ENCODE peak calls at places on chromosome 1, in ten cellular contexts. One of them, this sample, is unnamed.

GRCh38 chr1:182446033-182446669 is 3.8 kb upstream of the RGSL1 start:
- DNase-seq in IMR-90: peak; percentile 40
- DNase-seq in keratinocyte: no peak
- DNase-seq in mammary epithelial cell: peak; percentile 31
- DNase-seq in PC-3: peak; percentile 57
- DNase-seq in H1: no peak
- DNase-seq in neural progenitor cell: peak; percentile 56
- DNase-seq in mesendoderm: peak; percentile 79
- DNase-seq in GM06990: peak; percentile 14
- DNase-seq in heart left ventricle: no peak
- DNase-seq in this sample: peak; percentile 22

GRCh38 chr1:85240174-85240601 is 19.3 kb downstream of the C1orf52 start:
- DNase-seq in PC-3: peak; percentile 51
- DNase-seq in mesendoderm: peak; percentile 87
- DNase-seq in mammary epithelial cell: no peak
- DNase-seq in keratinocyte: no peak
- DNase-seq in H1: no peak
- DNase-seq in GM06990: peak; percentile 8
- DNase-seq in neural progenitor cell: peak; percentile 41
- DNase-seq in IMR-90: peak; percentile 18
- DNase-seq in heart left ventricle: no peak
- DNase-seq in this sample: no peak

GRCh38 chr1:70385477-70385876 is 25.6 kb upstream of the CTH start:
- DNase-seq in IMR-90: no peak
- DNase-seq in PC-3: peak; percentile 34
- DNase-seq in neural progenitor cell: no peak
- DNase-seq in mesendoderm: no peak
- DNase-seq in mammary epithelial cell: no peak
- DNase-seq in keratinocyte: no peak
- DNase-seq in heart left ventricle: no peak
- DNase-seq in GM06990: peak; percentile 7
- DNase-seq in H1: no peak
- DNase-seq in this sample: no peak

GRCh38 chr1:159854101-159854692 is 8.3 kb downstream of the VSIG8 start:
- DNase-seq in mesendoderm: peak; percentile 60
- DNase-seq in heart left ventricle: peak; percentile 85
- DNase-seq in IMR-90: no peak
- DNase-seq in GM06990: no peak
- DNase-seq in mammary epithelial cell: no peak
- DNase-seq in keratinocyte: no peak
- DNase-seq in H1: no peak
- DNase-seq in PC-3: peak; percentile 60
- DNase-seq in neural progenitor cell: peak; percentile 73
- DNase-seq in this sample: no peak

GRCh38 chr1:214475746-214476145 is 75.7 kb downstream of the PTPN14 start:
- DNase-seq in IMR-90: no peak
- DNase-seq in mesendoderm: no peak
- DNase-seq in neural progenitor cell: no peak
- DNase-seq in heart left ventricle: no peak
- DNase-seq in H1: no peak
- DNase-seq in keratinocyte: no peak
- DNase-seq in PC-3: no peak
- DNase-seq in mammary epithelial cell: no peak
- DNase-seq in GM06990: no peak
- DNase-seq in this sample: no peak

GRCh38 chr1:8031176-8031785 is 5.2 kb upstream of the ERRFI1 start:
- DNase-seq in neural progenitor cell: peak; percentile 47
- DNase-seq in GM06990: no peak
- DNase-seq in mammary epithelial cell: no peak
- DNase-seq in PC-3: peak; percentile 76
- DNase-seq in H1: no peak
- DNase-seq in IMR-90: peak; percentile 73
- DNase-seq in mesendoderm: no peak
- DNase-seq in heart left ventricle: no peak
- DNase-seq in keratinocyte: no peak
- DNase-seq in this sample: no peak

GRCh38 chr1:39949891-39950290 is 5.1 kb upstream of the MFSD2A start:
- DNase-seq in heart left ventricle: no peak
- DNase-seq in H1: no peak
- DNase-seq in GM06990: no peak
- DNase-seq in keratinocyte: no peak
- DNase-seq in mesendoderm: peak; percentile 18
- DNase-seq in IMR-90: no peak
- DNase-seq in neural progenitor cell: no peak
- DNase-seq in mammary epithelial cell: peak; percentile 23
- DNase-seq in PC-3: peak; percentile 15
- DNase-seq in this sample: no peak

GRCh38 chr1:58460469-58460868 is 86.1 kb downstream of the OMA1 start:
- DNase-seq in GM06990: no peak
- DNase-seq in H1: no peak
- DNase-seq in mammary epithelial cell: peak; percentile 23
- DNase-seq in neural progenitor cell: peak; percentile 54
- DNase-seq in keratinocyte: no peak
- DNase-seq in heart left ventricle: no peak
- DNase-seq in IMR-90: peak; percentile 17
- DNase-seq in mesendoderm: no peak
- DNase-seq in PC-3: peak; percentile 16
- DNase-seq in this sample: no peak

GRCh38 chr1:193406901-193407300 is 220.5 kb upstream of the B3GALT2 start:
- DNase-seq in neural progenitor cell: peak; percentile 50
- DNase-seq in H1: no peak
- DNase-seq in heart left ventricle: no peak
- DNase-seq in PC-3: peak; percentile 56
- DNase-seq in mesendoderm: peak; percentile 51
- DNase-seq in IMR-90: peak; percentile 72
- DNase-seq in keratinocyte: no peak
- DNase-seq in mammary epithelial cell: peak; percentile 30
- DNase-seq in GM06990: peak; percentile 8
- DNase-seq in this sample: no peak

GRCh38 chr1:24420547-24420946 is 4.9 kb downstream of the NIPAL3 start:
- DNase-seq in neural progenitor cell: no peak
- DNase-seq in mammary epithelial cell: no peak
- DNase-seq in IMR-90: peak; percentile 29
- DNase-seq in PC-3: no peak
- DNase-seq in GM06990: no peak
- DNase-seq in heart left ventricle: no peak
- DNase-seq in keratinocyte: no peak
- DNase-seq in H1: no peak
- DNase-seq in mesendoderm: no peak
- DNase-seq in this sample: no peak

GRCh38 chr1:236896716-236897115 is 101.6 kb downstream of the MTR start:
- DNase-seq in mammary epithelial cell: no peak
- DNase-seq in PC-3: no peak
- DNase-seq in GM06990: no peak
- DNase-seq in heart left ventricle: no peak
- DNase-seq in IMR-90: no peak
- DNase-seq in keratinocyte: no peak
- DNase-seq in neural progenitor cell: no peak
- DNase-seq in H1: no peak
- DNase-seq in mesendoderm: no peak
- DNase-seq in this sample: no peak

GRCh38 chr1:59480188-59480888 is 183.4 kb downstream of the FGGY start:
- DNase-seq in GM06990: no peak
- DNase-seq in heart left ventricle: no peak
- DNase-seq in PC-3: no peak
- DNase-seq in neural progenitor cell: no peak
- DNase-seq in mammary epithelial cell: no peak
- DNase-seq in mesendoderm: no peak
- DNase-seq in H1: no peak
- DNase-seq in IMR-90: no peak
- DNase-seq in keratinocyte: no peak
- DNase-seq in this sample: no peak

GRCh38 chr1:164610528-164611222 is 51.7 kb downstream of the PBX1 start:
- DNase-seq in neural progenitor cell: no peak
- DNase-seq in GM06990: no peak
- DNase-seq in mammary epithelial cell: no peak
- DNase-seq in H1: no peak
- DNase-seq in keratinocyte: no peak
- DNase-seq in IMR-90: no peak
- DNase-seq in PC-3: no peak
- DNase-seq in heart left ventricle: no peak
- DNase-seq in mesendoderm: no peak
- DNase-seq in this sample: no peak

GRCh38 chr1:30586671-30587070 is 136.7 kb downstream of the MATN1 start:
- DNase-seq in neural progenitor cell: no peak
- DNase-seq in mesendoderm: no peak
- DNase-seq in GM06990: no peak
- DNase-seq in heart left ventricle: no peak
- DNase-seq in H1: no peak
- DNase-seq in IMR-90: no peak
- DNase-seq in keratinocyte: no peak
- DNase-seq in mammary epithelial cell: no peak
- DNase-seq in PC-3: no peak
- DNase-seq in this sample: no peak

GRCh38 chr1:8274396-8274795 is 43.5 kb upstream of the SLC45A1 start:
- DNase-seq in mammary epithelial cell: no peak
- DNase-seq in heart left ventricle: no peak
- DNase-seq in mesendoderm: no peak
- DNase-seq in GM06990: no peak
- DNase-seq in IMR-90: no peak
- DNase-seq in H1: no peak
- DNase-seq in PC-3: no peak
- DNase-seq in keratinocyte: no peak
- DNase-seq in neural progenitor cell: no peak
- DNase-seq in this sample: no peak

GRCh38 chr1:1013922-1014617 is 773 bp downstream of the ISG15 start:
- DNase-seq in H1: no peak
- DNase-seq in mammary epithelial cell: no peak
- DNase-seq in mesendoderm: no peak
- DNase-seq in PC-3: peak; percentile 69
- DNase-seq in heart left ventricle: peak; percentile 36
- DNase-seq in neural progenitor cell: peak; percentile 62
- DNase-seq in GM06990: no peak
- DNase-seq in IMR-90: peak; percentile 21
- DNase-seq in keratinocyte: no peak
- DNase-seq in this sample: no peak

GRCh38 chr1:206693029-206693428 is 8.3 kb downstream of the MAPKAPK2 start:
- DNase-seq in GM06990: no peak
- DNase-seq in neural progenitor cell: no peak
- DNase-seq in mesendoderm: no peak
- DNase-seq in H1: no peak
- DNase-seq in mammary epithelial cell: no peak
- DNase-seq in PC-3: peak; percentile 29
- DNase-seq in heart left ventricle: peak; percentile 86
- DNase-seq in IMR-90: peak; percentile 85
- DNase-seq in keratinocyte: no peak
- DNase-seq in this sample: no peak
- H3K4me3 ChIP-seq in GM06990: no peak overlapping the region
- H3K4me3 ChIP-seq in neural progenitor cell: no peak overlapping the region
- H3K4me3 ChIP-seq in mesendoderm: no peak overlapping the region
- H3K4me3 ChIP-seq in H1: no peak overlapping the region
- H3K4me3 ChIP-seq in mammary epithelial cell: no peak overlapping the region
- H3K4me3 ChIP-seq in PC-3: no peak overlapping the region
- H3K4me3 ChIP-seq in heart left ventricle: peak overlapping the region; percentile 29
- H3K4me3 ChIP-seq in IMR-90: no peak overlapping the region
- H3K4me3 ChIP-seq in keratinocyte: no peak overlapping the region
- H3K4me3 ChIP-seq in this sample: no peak overlapping the region

GRCh38 chr1:208245185-208245705 is 1.1 kb upstream of the PLXNA2 start:
- DNase-seq in heart left ventricle: peak; percentile 91
- DNase-seq in neural progenitor cell: peak; percentile 96
- DNase-seq in IMR-90: peak; percentile 92
- DNase-seq in PC-3: peak; percentile 97
- DNase-seq in mesendoderm: peak; percentile 94
- DNase-seq in H1: no peak
- DNase-seq in mammary epithelial cell: peak; percentile 75
- DNase-seq in GM06990: peak; percentile 60
- DNase-seq in keratinocyte: peak; percentile 66
- DNase-seq in this sample: peak; percentile 77
- H3K27me3 ChIP-seq in heart left ventricle: no peaks in the 10 kb centered on the region
- H3K27me3 ChIP-seq in neural progenitor cell: peaks cover 35% of the 10 kb centered on the region
- H3K27me3 ChIP-seq in IMR-90: peaks cover 19% of the 10 kb centered on the region
- H3K27me3 ChIP-seq in PC-3: no peaks in the 10 kb centered on the region
- H3K27me3 ChIP-seq in mesendoderm: peaks cover 3% of the 10 kb centered on the region
- H3K27me3 ChIP-seq in H1: peaks cover 34% of the 10 kb centered on the region
- H3K27me3 ChIP-seq in mammary epithelial cell: peaks cover 3% of the 10 kb centered on the region
- H3K27me3 ChIP-seq in GM06990: peaks cover 5% of the 10 kb centered on the region
- H3K27me3 ChIP-seq in keratinocyte: no peaks in the 10 kb centered on the region
- H3K27me3 ChIP-seq in this sample: peaks cover 22% of the 10 kb centered on the region

GRCh38 chr1:228085287-228085926 is 2.9 kb downstream of the ARF1 start:
- DNase-seq in keratinocyte: no peak
- DNase-seq in neural progenitor cell: peak; percentile 49
- DNase-seq in mammary epithelial cell: peak; percentile 57
- DNase-seq in IMR-90: peak; percentile 84
- DNase-seq in H1: no peak
- DNase-seq in PC-3: peak; percentile 45
- DNase-seq in mesendoderm: peak; percentile 99
- DNase-seq in GM06990: no peak
- DNase-seq in heart left ventricle: no peak
- DNase-seq in this sample: no peak
- H3K4me3 ChIP-seq in keratinocyte: peak overlapping the region; percentile 60
- H3K4me3 ChIP-seq in neural progenitor cell: no peak overlapping the region
- H3K4me3 ChIP-seq in mammary epithelial cell: no peak overlapping the region
- H3K4me3 ChIP-seq in IMR-90: no peak overlapping the region
- H3K4me3 ChIP-seq in H1: no peak overlapping the region
- H3K4me3 ChIP-seq in PC-3: peak overlapping the region; percentile 80
- H3K4me3 ChIP-seq in mesendoderm: no peak overlapping the region
- H3K4me3 ChIP-seq in GM06990: peak overlapping the region; percentile 99
- H3K4me3 ChIP-seq in heart left ventricle: peak overlapping the region; percentile 100
- H3K4me3 ChIP-seq in this sample: no peak overlapping the region

GRCh38 chr1:177172866-177173265 is 2.1 kb downstream of the BRINP2 start:
- DNase-seq in heart left ventricle: no peak
- DNase-seq in mammary epithelial cell: no peak
- DNase-seq in neural progenitor cell: no peak
- DNase-seq in H1: no peak
- DNase-seq in PC-3: peak; percentile 35
- DNase-seq in keratinocyte: no peak
- DNase-seq in IMR-90: no peak
- DNase-seq in GM06990: no peak
- DNase-seq in mesendoderm: no peak
- DNase-seq in this sample: no peak
- H3K27me3 ChIP-seq in heart left ventricle: no peaks in the 10 kb centered on the region
- H3K27me3 ChIP-seq in mammary epithelial cell: peaks cover 22% of the 10 kb centered on the region
- H3K27me3 ChIP-seq in neural progenitor cell: peaks cover 100% of the 10 kb centered on the region
- H3K27me3 ChIP-seq in H1: peaks cover 42% of the 10 kb centered on the region
- H3K27me3 ChIP-seq in PC-3: no peaks in the 10 kb centered on the region
- H3K27me3 ChIP-seq in keratinocyte: peaks cover 49% of the 10 kb centered on the region
- H3K27me3 ChIP-seq in IMR-90: peaks cover 44% of the 10 kb centered on the region
- H3K27me3 ChIP-seq in GM06990: peaks cover 3% of the 10 kb centered on the region
- H3K27me3 ChIP-seq in mesendoderm: peaks cover 22% of the 10 kb centered on the region
- H3K27me3 ChIP-seq in this sample: peaks cover 26% of the 10 kb centered on the region

GRCh38 chr1:198620951-198621824 is 17.7 kb upstream of the PTPRC start:
- DNase-seq in H1: no peak
- DNase-seq in PC-3: no peak
- DNase-seq in IMR-90: no peak
- DNase-seq in neural progenitor cell: no peak
- DNase-seq in keratinocyte: no peak
- DNase-seq in mammary epithelial cell: no peak
- DNase-seq in heart left ventricle: no peak
- DNase-seq in mesendoderm: no peak
- DNase-seq in GM06990: peak; percentile 84
- DNase-seq in this sample: no peak
- H3K4me3 ChIP-seq in H1: no peak overlapping the region
- H3K4me3 ChIP-seq in PC-3: no peak overlapping the region
- H3K4me3 ChIP-seq in IMR-90: no peak overlapping the region
- H3K4me3 ChIP-seq in neural progenitor cell: no peak overlapping the region
- H3K4me3 ChIP-seq in keratinocyte: no peak overlapping the region
- H3K4me3 ChIP-seq in mammary epithelial cell: no peak overlapping the region
- H3K4me3 ChIP-seq in heart left ventricle: no peak overlapping the region
- H3K4me3 ChIP-seq in mesendoderm: no peak overlapping the region
- H3K4me3 ChIP-seq in GM06990: peak overlapping the region; percentile 37
- H3K4me3 ChIP-seq in this sample: no peak overlapping the region